ENCODE peak calls at places on chromosomes 1 and 21, in four cellular contexts. O is gastrocnemius medialis, R is body of pancreas, F is heart left ventricle. J is an unnamed sample. For H3K4me1, the result is how much of the 10 kb centered on the place peaks cover.

GRCh38 chr1:172239894-172240293 is 180.6 kb upstream of the C1orf105 start:
- DNase-seq in O (no peak), R (no peak), F (no peak), J (no peak)

GRCh38 chr1:178531897-178532296 is 19.0 kb downstream of the TEX35 start:
- DNase-seq in O (no peak), R (no peak), F (no peak), J (no peak)

GRCh38 chr1:218666263-218666662 is 321.1 kb downstream of the TGFB2 start:
- DNase-seq in O (no peak), R (no peak), F (no peak), J (no peak)

GRCh38 chr21:37060296-37060695 is 12.6 kb downstream of the PIGP start:
- DNase-seq in O (no peak), R (no peak), F (no peak), J (no peak)

GRCh38 chr1:240462766-240463410 is 149.1 kb downstream of the GREM2 start:
- DNase-seq in O (no peak), R (no peak), F (no peak), J (no peak)

GRCh38 chr1:200890818-200891773 is 3.6 kb upstream of the INAVA start:
- DNase-seq in O (no peak), R (peak), F (no peak), J (no peak)

GRCh38 chr1:240465531-240465940 is 146.4 kb downstream of the GREM2 start:
- DNase-seq in O (no peak), R (no peak), F (no peak), J (no peak)

GRCh38 chr1:64801851-64802523 is 57.1 kb downstream of the RAVER2 start:
- DNase-seq in O (no peak), R (no peak), F (no peak), J (no peak)

GRCh38 chr1:162117039-162117816 is 47.7 kb downstream of the NOS1AP start:
- DNase-seq in O (no peak), R (no peak), F (no peak), J (no peak)

GRCh38 chr1:233172201-233172600 is 123.3 kb downstream of the PCNX2 start:
- DNase-seq in O (no peak), R (no peak), F (no peak), J (no peak)

GRCh38 chr1:196029410-196029809 is 578.8 kb downstream of the KCNT2 start:
- DNase-seq in O (no peak), R (no peak), F (no peak), J (no peak)

GRCh38 chr1:33056426-33056825 is 19.7 kb upstream of the AK2 start:
- DNase-seq in O (no peak), R (no peak), F (no peak), J (no peak)

GRCh38 chr1:68808351-68808750 is 311.5 kb upstream of the DEPDC1 start:
- DNase-seq in O (no peak), R (no peak), F (no peak), J (no peak)

GRCh38 chr1:228455715-228456114 is 31.5 kb upstream of the RNF187 start:
- DNase-seq in O (no peak), R (no peak), F (no peak), J (no peak)

GRCh38 chr1:163168053-163168452 is 34.7 kb downstream of the RGS5 start:
- DNase-seq in O (no peak), R (no peak), F (peak), J (no peak)

GRCh38 chr1:117284408-117285215 is 73.9 kb upstream of the VTCN1 start:
- DNase-seq in O (no peak), R (no peak), F (no peak), J (no peak)

GRCh38 chr1:79981483-79981882 is 975.0 kb upstream of the ADGRL4 start:
- DNase-seq in O (no peak), R (no peak), F (no peak), J (no peak)

GRCh38 chr21:45269861-45270260 is 17.8 kb downstream of the POFUT2 start:
- DNase-seq in O (no peak), R (no peak), F (no peak), J (peak)

GRCh38 chr1:54579337-54579781 is 31.3 kb downstream of the ACOT11 start:
- DNase-seq in O (no peak), R (no peak), F (no peak), J (no peak)

GRCh38 chr1:55369474-55369873 is 154.3 kb upstream of the USP24 start:
- DNase-seq in O (no peak), R (no peak), F (no peak), J (no peak)

GRCh38 chr1:91556556-91556955 is 55.9 kb downstream of the CDC7 start:
- DNase-seq in O (no peak), R (no peak), F (no peak), J (no peak)

GRCh38 chr1:230425252-230426061 is 675 bp downstream of the PGBD5 start:
- DNase-seq in O (no peak), R (peak), F (no peak), J (no peak)

GRCh38 chr1:60847855-60848582 is 234.3 kb upstream of the NFIA start:
- DNase-seq in O (no peak), R (no peak), F (no peak), J (no peak)

GRCh38 chr1:228411121-228411520 is 4.5 kb upstream of the TRIM11 start:
- DNase-seq in O (no peak), R (no peak), F (no peak), J (no peak)

GRCh38 chr1:28640766-28641165 is 2.1 kb downstream of the TAF12 start:
- DNase-seq in O (no peak), R (no peak), F (no peak), J (no peak)

GRCh38 chr1:41073971-41074370 is 52.4 kb upstream of the SLFNL1 start:
- DNase-seq in O (no peak), R (no peak), F (no peak), J (no peak)

GRCh38 chr1:86150553-86151055 is 6.0 kb downstream of the COL24A1 start:
- DNase-seq in O (no peak), R (no peak), F (no peak), J (no peak)

GRCh38 chr1:112935474-112936289 is 20.3 kb downstream of the SLC16A1 start:
- DNase-seq in O (no peak), R (no peak), F (no peak), J (no peak)

GRCh38 chr1:112937070-112937469 is 18.9 kb downstream of the SLC16A1 start:
- DNase-seq in O (no peak), R (no peak), F (no peak), J (no peak)

GRCh38 chr1:112938188-112938587 is 17.8 kb downstream of the SLC16A1 start:
- DNase-seq in O (no peak), R (no peak), F (no peak), J (no peak)

GRCh38 chr1:112937495-112937894 is 18.5 kb downstream of the SLC16A1 start:
- DNase-seq in O (no peak), R (no peak), F (no peak), J (no peak)

DNA sequence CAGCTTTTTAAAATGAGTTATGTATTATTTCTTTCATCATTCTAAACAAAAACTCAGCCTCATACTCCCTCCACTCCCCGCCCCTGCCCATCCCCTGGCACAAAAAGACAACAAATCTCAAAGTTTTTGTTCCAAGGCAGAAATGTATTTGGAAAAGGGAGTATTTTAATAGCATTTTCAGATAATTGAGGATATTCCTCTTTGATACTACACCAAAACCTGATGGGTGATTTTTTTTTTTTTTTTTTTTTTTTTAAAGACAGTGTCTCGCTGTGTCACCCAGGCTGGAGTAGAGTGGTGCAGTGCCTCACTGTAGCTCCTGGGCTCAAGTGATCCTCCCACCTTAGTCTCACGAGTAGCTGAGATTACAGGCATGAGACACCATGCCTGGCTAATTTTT is 16.2 kb downstream of the SLC16A1 start:
- DNase-seq in O (no peak), R (no peak), F (no peak), J (no peak)
- H3K4me3 ChIP-seq in O (no peak), R (no peak), F (no peak), J (no peak)

DNA sequence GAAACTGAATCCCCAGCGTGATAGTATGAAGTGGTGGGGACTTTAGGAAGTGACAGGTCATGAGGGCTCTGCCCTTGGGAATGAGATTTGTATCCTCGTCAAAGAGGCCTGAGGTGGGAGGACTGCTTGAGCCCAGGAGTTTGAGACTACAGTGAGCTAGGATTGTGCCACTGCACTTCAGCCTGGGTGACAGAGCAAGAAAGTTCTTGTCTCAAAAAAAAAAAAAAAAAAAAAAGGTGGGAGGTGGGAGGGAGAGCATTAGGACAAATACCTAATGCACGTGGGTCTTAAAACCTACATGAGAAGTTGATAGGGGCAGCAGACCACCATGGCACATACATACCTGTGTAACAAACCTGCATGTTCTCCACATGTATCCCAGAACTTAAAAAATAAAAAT is 24.0 kb upstream of the RERE start:
- DNase-seq in O (no peak), R (no peak), F (no peak), J (no peak)
- H3K4me1 ChIP-seq in O (under half), R (under half), F (under half), J (under half)

GRCh38 chr1:66542811-66543767 is 9.1 kb downstream of the SGIP1 start:
- DNase-seq in O (peak), R (peak), F (peak), J (peak)
- TF ChIP-seq POLR2A in O (no peak), R (no peak), F (no peak), J (no peak)

GRCh38 chr1:14804626-14805025 is 206.1 kb downstream of the KAZN start:
- DNase-seq in O (no peak), R (no peak), F (no peak), J (no peak)

GRCh38 chr1:14803002-14803789 is 204.7 kb downstream of the KAZN start:
- DNase-seq in O (no peak), R (no peak), F (no peak), J (no peak)

GRCh38 chr1:14795589-14795988 is 197.1 kb downstream of the KAZN start:
- DNase-seq in O (no peak), R (no peak), F (no peak), J (no peak)

GRCh38 chr1:14800500-14801069 is 202.1 kb downstream of the KAZN start:
- DNase-seq in O (no peak), R (no peak), F (no peak), J (no peak)

GRCh38 chr1:14800014-14800413 is 201.5 kb downstream of the KAZN start:
- DNase-seq in O (no peak), R (no peak), F (no peak), J (no peak)
- H3K4me3 ChIP-seq in O (no peak), R (no peak), F (no peak), J (no peak)

GRCh38 chr21:26124421-26124833 is 46.1 kb downstream of the APP start:
- DNase-seq in O (no peak), R (no peak), F (no peak), J (no peak)

GRCh38 chr21:26124896-26125295 is 45.7 kb downstream of the APP start:
- DNase-seq in O (no peak), R (peak), F (no peak), J (no peak)

GRCh38 chr21:26125433-26126167 is 45.0 kb downstream of the APP start:
- DNase-seq in O (no peak), R (no peak), F (no peak), J (no peak)

GRCh38 chr21:26127073-26127814 is 43.3 kb downstream of the APP start:
- DNase-seq in O (no peak), R (no peak), F (no peak), J (no peak)

DNA sequence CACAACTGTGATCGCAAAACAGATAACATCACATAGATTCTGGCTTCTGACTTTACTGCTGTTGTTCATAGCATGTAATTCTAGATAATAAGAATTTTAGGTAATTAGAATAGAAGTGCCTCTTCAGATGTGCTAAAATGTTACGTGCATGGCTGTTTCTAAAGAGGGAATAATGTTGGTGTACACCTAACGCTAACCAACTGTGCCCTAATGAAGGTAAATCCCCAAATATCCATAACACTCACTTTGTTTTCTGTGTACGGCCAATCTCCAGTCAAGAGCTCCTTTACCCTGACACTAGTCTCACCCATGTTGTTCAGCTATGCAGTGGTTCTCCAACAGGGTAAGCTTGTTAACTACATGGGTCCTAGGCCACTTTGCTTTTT is 44.4 kb downstream of the APP start:
- DNase-seq in O (no peak), R (no peak), F (no peak), J (no peak)
- H3K4me1 ChIP-seq in O (under half), R (half or more), F (half or more), J (under half)

GRCh38 chr1:1291611-1292441 is 11.6 kb downstream of the SCNN1D start:
- DNase-seq in O (no peak), R (peak), F (peak), J (peak)
- TF ChIP-seq POLR2A in O (no peak), R (peak), F (no peak), J (no peak)

DNA sequence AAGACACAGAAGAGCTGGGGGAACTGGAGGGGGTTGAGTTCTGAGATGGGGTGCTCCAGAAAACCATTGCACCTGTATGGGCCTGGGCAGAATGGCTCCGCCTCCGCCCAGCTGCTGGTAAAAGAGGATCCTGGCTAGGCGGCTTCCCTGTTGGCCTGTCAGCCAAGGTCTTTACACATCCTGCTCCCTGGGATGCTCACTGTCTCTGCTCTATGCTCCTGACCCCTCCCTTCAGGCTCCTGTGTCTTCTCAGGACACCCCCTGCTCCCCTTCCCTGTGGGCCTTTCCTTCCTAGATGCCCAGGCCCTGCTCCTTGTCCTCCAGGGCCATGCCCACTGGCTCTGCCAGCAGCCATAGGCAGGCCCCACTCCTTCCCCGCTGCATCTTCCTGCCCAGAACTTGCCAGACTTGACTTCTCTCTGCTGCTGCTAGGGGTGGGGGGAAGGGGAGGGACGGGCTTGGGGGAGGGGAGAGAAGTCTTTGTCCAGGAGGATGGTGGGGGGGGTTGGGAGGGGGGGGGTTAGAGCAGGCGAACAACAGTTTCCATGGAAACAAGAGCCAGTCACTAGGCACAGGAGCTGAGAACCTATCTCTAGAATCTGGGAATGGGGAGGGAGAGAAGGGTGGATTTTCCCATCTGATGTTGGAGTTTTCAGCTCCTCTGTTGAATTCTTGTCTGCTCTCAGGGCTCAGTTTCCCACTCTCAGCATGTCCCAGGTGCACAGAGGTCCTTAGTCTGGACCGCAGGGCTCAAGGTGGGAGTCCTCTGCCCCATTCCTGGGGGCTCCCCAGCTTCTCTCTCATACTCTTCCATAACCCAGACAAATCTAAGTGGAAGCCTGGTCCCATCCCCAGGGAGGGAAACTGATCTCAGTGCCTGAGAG is 10.6 kb downstream of the CELSR2 start:
- DNase-seq in O (no peak), R (no peak), F (no peak), J (no peak)
- H3K4me3 ChIP-seq in O (no peak), R (no peak), F (no peak), J (no peak)